ENCODE peak calls at places on chromosomes 13 and 19, in seven cellular contexts. R, M, Q, X, W, F and J are unnamed samples.

GRCh38 chr19:2315818-2316353 is 7.9 kb upstream of the LINGO3 start:
- DNase-seq in R (no peak), M (peak; percentile 48), Q (peak; percentile 79), X (peak; percentile 33), W (peak; percentile 77), F (peak; percentile 72), J (no peak)

GRCh38 chr13:35744566-35745203 is 268.2 kb upstream of the MAB21L1 start:
- DNase-seq in R (no peak), M (no peak), Q (no peak), X (no peak), W (no peak), F (no peak), J (no peak)

GRCh38 chr19:41532526-41532925 is 43.4 kb upstream of the CEACAM21 start:
- DNase-seq in R (no peak), M (no peak), Q (no peak), X (no peak), W (no peak), F (no peak), J (no peak)

GRCh38 chr19:23377276-23377675 is 18.0 kb downstream of the ZNF91 start:
- DNase-seq in R (no peak), M (no peak), Q (no peak), X (no peak), W (no peak), F (no peak), J (no peak)

GRCh38 chr13:76822691-76823267 is 63.4 kb downstream of the KCTD12 start:
- DNase-seq in R (no peak), M (peak; percentile 71), Q (peak; percentile 3), X (no peak), W (no peak), F (peak; percentile 74), J (no peak)

GRCh38 chr19:6032381-6032780 is 54.4 kb upstream of the RANBP3 start:
- DNase-seq in R (no peak), M (no peak), Q (no peak), X (no peak), W (no peak), F (no peak), J (no peak)

GRCh38 chr13:106310450-106310849 is 225.0 kb downstream of the EFNB2 start:
- DNase-seq in R (no peak), M (no peak), Q (no peak), X (no peak), W (no peak), F (no peak), J (no peak)

GRCh38 chr13:43083750-43084149 is 60.4 kb downstream of the DNAJC15 start:
- DNase-seq in R (no peak), M (no peak), Q (no peak), X (no peak), W (no peak), F (no peak), J (no peak)

GRCh38 chr19:45115809-45116615 is 23.0 kb downstream of the PPP1R37 start:
- DNase-seq in R (no peak), M (no peak), Q (no peak), X (no peak), W (no peak), F (no peak), J (no peak)

GRCh38 chr19:18961767-18962423 is 20.9 kb upstream of the HOMER3 start:
- DNase-seq in R (no peak), M (no peak), Q (peak; percentile 82), X (no peak), W (no peak), F (no peak), J (no peak)

GRCh38 chr19:50377051-50377441 is 789 bp downstream of the NR1H2 start:
- DNase-seq in R (no peak), M (peak; percentile 14), Q (peak; percentile 68), X (no peak), W (peak; percentile 34), F (peak; percentile 36), J (no peak)

GRCh38 chr13:94247890-94248289 is 231.6 kb downstream of the DCT start:
- DNase-seq in R (no peak), M (no peak), Q (no peak), X (no peak), W (no peak), F (no peak), J (no peak)

GRCh38 chr19:57709616-57710015 is 612 bp upstream of the ZNF154 start:
- DNase-seq in R (no peak), M (no peak), Q (no peak), X (no peak), W (no peak), F (no peak), J (no peak)

GRCh38 chr13:68185767-68186166 is 955.6 kb upstream of the PCDH9 start:
- DNase-seq in R (no peak), M (peak; percentile 14), Q (no peak), X (no peak), W (no peak), F (no peak), J (no peak)

GRCh38 chr19:47172666-47173455 is 42.2 kb downstream of the SAE1 start:
- DNase-seq in R (no peak), M (no peak), Q (no peak), X (no peak), W (no peak), F (no peak), J (no peak)